ENCODE peak calls at places on chromosome 16, in four cellular contexts. H is stomach, G is cardiac fibroblast, Z is MM.1S. U is an unnamed sample.

GRCh38 chr16:28096974-28097373 is 33.5 kb upstream of the GSG1L start:
- DNase-seq in G (no peak), Z (no peak), H (no peak), U (no peak)

GRCh38 chr16:71360378-71360777 is 1.9 kb downstream of the CALB2 start:
- DNase-seq in H (no peak), Z (no peak), G (peak; percentile 90), U (peak; percentile 77)

GRCh38 chr16:62064173-62064572 is 27.9 kb upstream of the CDH8 start:
- DNase-seq in Z (no peak), H (no peak), G (no peak), U (no peak)

GRCh38 chr16:88453621-88454314 is 688 bp downstream of the ZFPM1 start:
- DNase-seq in H (no peak), Z (no peak), G (no peak), U (no peak)

GRCh38 chr16:76653390-76654026 is 376.3 kb downstream of the CNTNAP4 start:
- DNase-seq in H (no peak), G (peak; percentile 55), Z (peak; percentile 48), U (no peak)

GRCh38 chr16:67104061-67104460 is 5.7 kb upstream of the PHAF1 start:
- DNase-seq in H (no peak), Z (no peak), G (peak; percentile 54), U (no peak)

GRCh38 chr16:35188288-35189155 is 1729.1 kb downstream of the TP53TG3F start:
- DNase-seq in Z (no peak), G (no peak), H (no peak), U (no peak)

GRCh38 chr16:88924834-88925539 is 52.0 kb downstream of the CBFA2T3 start:
- DNase-seq in H (no peak), G (peak; percentile 93), Z (no peak), U (peak; percentile 19)

GRCh38 chr16:15498427-15499175 is 64.2 kb downstream of the BMERB1 start:
- DNase-seq in H (no peak), G (no peak), Z (no peak), U (peak; percentile 67)

GRCh38 chr16:31874354-31875111 is 926 bp downstream of the ZNF267 start:
- DNase-seq in H (no peak), G (peak; percentile 79), Z (peak; percentile 74), U (no peak)

GRCh38 chr16:68425498-68426354 is 22.6 kb downstream of the SMPD3 start:
- DNase-seq in G (no peak), Z (no peak), H (no peak), U (no peak)

GRCh38 chr16:86609115-86609514 is 30.8 kb downstream of the FOXL1 start:
- DNase-seq in Z (no peak), H (no peak), G (peak; percentile 89), U (peak; percentile 79)

GRCh38 chr16:554640-555413 is 5.4 kb upstream of the PRR35 start:
- DNase-seq in Z (no peak), H (no peak), G (peak; percentile 69), U (peak; percentile 44)

GRCh38 chr16:25478476-25478875 is 213.3 kb upstream of the HS3ST4 start:
- DNase-seq in G (no peak), H (no peak), Z (no peak), U (no peak)

GRCh38 chr16:85041184-85041928 is 13.8 kb downstream of the KIAA0513 start:
- DNase-seq in H (no peak), G (no peak), Z (no peak), U (no peak)

GRCh38 chr16:75629132-75629531 is 6.1 kb upstream of the ADAT1 start:
- DNase-seq in G (no peak), H (no peak), Z (no peak), U (no peak)

GRCh38 chr16:66473654-66474519 is 46.8 kb downstream of the BEAN1 start:
- DNase-seq in G (no peak), Z (no peak), H (no peak), U (no peak)

GRCh38 chr16:9901-10665 is 43.3 kb downstream of the POLR3K start:
- DNase-seq in Z (no peak), G (no peak), H (peak; percentile 27), U (no peak)

GRCh38 chr16:86868746-86869145 is 290.4 kb downstream of the FOXL1 start:
- DNase-seq in H (no peak), Z (no peak), G (no peak), U (no peak)

GRCh38 chr16:58036943-58037342 is 11.4 kb downstream of the MMP15 start:
- DNase-seq in H (no peak), G (no peak), Z (no peak), U (no peak)

GRCh38 chr16:57562066-57562465 is 19.6 kb downstream of the ADGRG5 start:
- DNase-seq in G (no peak), H (no peak), Z (no peak), U (no peak)

GRCh38 chr16:30628628-30629342 is 18.6 kb upstream of the ZNF689 start:
- DNase-seq in Z (peak; percentile 80), H (peak; percentile 91), G (peak; percentile 83), U (peak; percentile 43)

GRCh38 chr16:79751785-79752184 is 151.2 kb upstream of the MAF start:
- DNase-seq in Z (no peak), G (peak; percentile 53), H (no peak), U (no peak)

GRCh38 chr16:83651871-83652270 is 155.9 kb upstream of the HSBP1 start:
- DNase-seq in H (no peak), Z (no peak), G (no peak), U (no peak)

GRCh38 chr16:61681124-61681523 is 355.1 kb downstream of the CDH8 start:
- DNase-seq in H (no peak), G (no peak), Z (no peak), U (no peak)

GRCh38 chr16:4404247-4404966 is 12.0 kb downstream of the CORO7 start:
- DNase-seq in Z (no peak), G (peak; percentile 54), H (peak; percentile 60), U (no peak)

GRCh38 chr16:88973007-88973410 is 4.0 kb downstream of the CBFA2T3 start:
- DNase-seq in G (no peak), H (no peak), Z (no peak), U (no peak)

GRCh38 chr16:50994995-50995394 is 156.1 kb downstream of the SALL1 start:
- DNase-seq in G (no peak), H (no peak), Z (no peak), U (no peak)

GRCh38 chr16:5025171-5025632 is 8.5 kb downstream of the NAGPA start:
- DNase-seq in H (peak; percentile 49), Z (no peak), G (peak; percentile 17), U (no peak)

GRCh38 chr16:66447491-66447890 is 20.4 kb downstream of the BEAN1 start:
- DNase-seq in Z (no peak), G (no peak), H (no peak), U (no peak)

DNA sequence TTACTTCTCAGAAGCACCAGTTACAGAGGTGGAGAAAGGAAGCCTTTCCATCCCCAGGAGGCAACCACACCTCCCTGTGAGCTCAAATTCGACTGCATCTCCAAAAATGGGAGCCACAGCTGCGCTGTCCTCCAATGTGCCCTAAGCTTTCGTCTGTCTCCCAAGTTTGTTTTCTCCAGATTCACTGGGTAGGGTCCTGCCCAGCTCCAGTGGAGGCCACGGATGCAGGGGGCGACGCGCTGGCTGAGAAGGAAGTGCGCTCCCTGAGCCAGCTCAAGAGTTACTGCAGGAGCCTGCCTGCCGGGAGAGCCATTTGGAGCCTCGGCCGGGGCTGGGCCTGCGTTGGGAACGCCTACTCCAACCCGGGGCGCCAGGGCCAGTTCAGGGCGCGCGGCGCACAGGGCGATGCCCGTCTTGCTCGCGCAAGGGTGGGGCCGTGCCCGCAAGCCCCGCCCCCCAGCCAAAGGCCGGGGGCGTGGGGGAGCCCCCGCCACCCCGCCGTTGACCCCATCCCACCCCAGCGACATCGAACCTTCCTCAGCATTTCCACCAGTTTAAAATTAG is 19.5 kb downstream of the SIAH1 start:
- DNase-seq in Z (peak; percentile 85), G (peak; percentile 86), H (peak; percentile 94), U (peak; percentile 66)
- TF ChIP-seq CTCF in Z (no peak), G (peak; percentile 4), H (no peak), U (no peak)

DNA sequence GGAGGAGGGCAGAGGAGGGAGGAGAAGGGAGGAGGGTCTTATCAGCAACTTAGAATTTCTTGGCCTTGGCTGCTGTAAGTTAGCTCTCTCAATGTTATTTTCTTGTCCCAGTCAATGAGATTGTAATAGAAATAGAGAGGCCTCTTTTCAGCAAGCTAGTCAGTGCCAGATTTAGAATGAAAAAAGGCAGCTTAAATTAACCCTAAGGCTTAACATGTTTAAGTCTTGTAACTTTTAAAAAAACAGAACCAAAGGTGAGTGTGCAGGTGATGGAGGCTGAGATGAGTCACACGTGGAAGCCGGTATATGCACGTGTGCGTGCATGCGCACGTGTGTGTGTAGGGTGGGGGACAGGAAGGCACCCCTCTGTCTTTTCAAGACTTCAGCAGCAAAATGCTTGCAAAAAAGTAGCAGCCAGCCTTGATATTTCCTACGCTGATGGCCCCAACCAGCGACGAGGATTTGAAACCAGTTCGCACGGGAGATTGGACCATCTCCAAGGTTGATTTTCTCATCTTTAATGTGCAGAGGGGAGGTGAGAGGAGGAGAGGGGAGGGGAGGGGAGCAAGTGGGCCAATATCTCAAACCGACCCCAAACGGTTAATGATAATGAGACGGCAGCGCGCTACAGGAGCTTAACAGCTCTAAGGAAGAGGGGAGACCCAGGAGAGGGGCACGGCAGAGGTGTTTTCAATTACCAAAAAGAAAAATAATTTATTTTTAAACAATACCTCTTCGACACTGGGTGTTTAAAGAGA is 154.8 kb downstream of the ZNF423 start:
- DNase-seq in H (no peak), G (no peak), Z (no peak), U (no peak)
- TF ChIP-seq CTCF in H (no peak), G (no peak), Z (no peak), U (no peak)

GRCh38 chr16:10667239-10667638 is 27.5 kb downstream of the TEKT5 start:
- DNase-seq in G (no peak), H (no peak), Z (no peak), U (no peak)

GRCh38 chr16:10669791-10670190 is 24.9 kb downstream of the TEKT5 start:
- DNase-seq in G (no peak), H (no peak), Z (no peak), U (no peak)

GRCh38 chr16:10671729-10672128 is 23.0 kb downstream of the TEKT5 start:
- DNase-seq in Z (no peak), G (no peak), H (no peak), U (no peak)

GRCh38 chr16:10665166-10665565 is 29.6 kb downstream of the TEKT5 start:
- DNase-seq in Z (no peak), H (no peak), G (no peak), U (no peak)

GRCh38 chr16:10668322-10669045 is 26.2 kb downstream of the TEKT5 start:
- DNase-seq in G (peak; percentile 5), Z (peak; percentile 18), H (peak; percentile 33), U (no peak)
- TF ChIP-seq CTCF in G (peak; percentile 56), Z (peak; percentile 54), H (peak; percentile 29), U (peak; percentile 52)

DNA sequence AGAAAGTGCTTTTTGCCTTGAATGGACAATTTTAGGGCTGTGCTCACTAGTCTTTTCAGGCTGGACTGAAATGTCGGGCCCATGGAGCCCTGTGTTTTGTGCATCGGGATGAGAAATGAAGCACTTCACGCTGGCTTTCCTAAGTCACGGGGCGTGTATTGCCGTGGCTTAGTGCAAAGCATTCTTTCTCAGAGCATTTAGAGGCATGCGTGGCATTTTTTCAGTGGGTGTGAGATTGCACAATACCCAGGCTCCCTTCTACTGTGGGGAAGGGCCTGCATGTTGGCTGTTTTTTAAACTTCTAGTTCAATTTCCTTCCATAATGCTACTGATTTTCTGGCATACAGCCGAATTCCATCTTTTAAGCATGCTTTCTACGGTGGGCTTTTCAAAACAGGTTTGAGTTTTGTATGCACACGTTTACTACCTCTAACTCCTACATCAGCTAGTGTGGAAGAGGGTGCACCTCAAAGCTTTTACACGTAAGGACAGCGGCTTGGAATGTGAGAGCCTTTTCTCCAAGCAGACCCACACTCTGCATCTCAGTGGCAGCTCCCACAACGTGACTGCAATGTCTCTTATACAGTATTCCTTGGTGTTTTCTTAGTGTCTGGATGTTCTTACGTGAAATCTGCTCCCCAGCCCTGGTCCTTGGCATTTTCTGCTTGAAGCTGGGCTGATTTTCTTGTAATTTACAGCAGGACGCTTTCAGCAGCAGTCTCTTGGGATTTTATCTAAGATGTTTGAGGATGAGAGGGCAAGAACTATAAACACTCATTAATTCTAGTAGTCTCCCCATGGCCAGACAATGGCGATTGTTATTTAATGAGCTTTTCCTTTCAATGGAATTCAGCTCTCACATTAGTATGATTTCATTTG is 12.3 kb upstream of the POLR3E start:
- DNase-seq in Z (no peak), G (no peak), H (no peak), U (no peak)
- TF ChIP-seq CTCF in Z (no peak), G (no peak), H (no peak), U (no peak)

U was measured in AG09319.